ENCODE peak calls at places on chromosome 10, in six cellular contexts. O, J, M, W, B and E are unnamed samples.

GRCh38 chr10:31207636-31208035 is 111.4 kb upstream of the ZEB1 start:
- DNase-seq in J (no peak), B (no peak), O (no peak), M (no peak), W (no peak), E (peak)

GRCh38 chr10:44926771-44927751 is 15.9 kb downstream of the TMEM72 start:
- DNase-seq in B (peak), W (no peak), M (no peak), O (no peak), J (peak), E (peak)

GRCh38 chr10:104333037-104333727 is 5.1 kb downstream of the ITPRIP start:
- DNase-seq in W (peak), J (no peak), O (peak), M (no peak), B (peak), E (no peak)

GRCh38 chr10:1174022-1174421 is 117.8 kb downstream of the WDR37 start:
- DNase-seq in J (no peak), O (no peak), M (no peak), B (no peak), W (no peak), E (no peak)

GRCh38 chr10:84493951-84494848 is 165.8 kb downstream of the CCSER2 start:
- DNase-seq in O (peak), J (no peak), B (no peak), W (no peak), M (no peak), E (peak)

GRCh38 chr10:47047127-47047504 is 135.9 kb downstream of the PTPN20 start:
- DNase-seq in W (no peak), B (peak), J (no peak), M (no peak), O (no peak), E (no peak)

GRCh38 chr10:15373199-15373598 is 2.1 kb upstream of the FAM171A1 start:
- DNase-seq in O (no peak), B (no peak), M (no peak), W (no peak), J (no peak), E (no peak)

GRCh38 chr10:3526721-3527120 is 258.3 kb downstream of the KLF6 start:
- DNase-seq in W (no peak), B (no peak), O (peak), J (no peak), M (no peak), E (peak)

GRCh38 chr10:129285459-129285858 is 181.6 kb upstream of the MGMT start:
- DNase-seq in O (no peak), W (no peak), J (no peak), B (no peak), M (no peak), E (no peak)

GRCh38 chr10:79229081-79229541 is 118.2 kb upstream of the PPIF start:
- DNase-seq in O (no peak), B (no peak), W (peak), J (no peak), M (no peak), E (no peak)

GRCh38 chr10:110273474-110273873 is 31.2 kb downstream of the SMNDC1 start:
- DNase-seq in M (no peak), O (peak), B (peak), J (peak), W (no peak), E (peak)

GRCh38 chr10:2202401-2202800 is 465.1 kb upstream of the ADARB2 start:
- DNase-seq in W (peak), J (no peak), O (no peak), M (no peak), B (no peak), E (no peak)

GRCh38 chr10:59606551-59606961 is 103.1 kb downstream of the SLC16A9 start:
- DNase-seq in O (peak), J (no peak), B (no peak), W (no peak), M (no peak), E (peak)

GRCh38 chr10:63887600-63888396 is 366.6 kb downstream of the REEP3 start:
- DNase-seq in J (no peak), M (no peak), B (no peak), O (no peak), W (no peak), E (no peak)

GRCh38 chr10:63889756-63890155 is 368.6 kb downstream of the REEP3 start:
- DNase-seq in J (no peak), W (no peak), B (no peak), O (no peak), M (no peak), E (no peak)

GRCh38 chr10:63885159-63885558 is 364.0 kb downstream of the REEP3 start:
- DNase-seq in O (no peak), M (no peak), W (no peak), J (no peak), B (no peak), E (peak)

GRCh38 chr10:63886281-63887025 is 365.3 kb downstream of the REEP3 start:
- DNase-seq in J (no peak), O (no peak), W (no peak), M (no peak), B (no peak), E (no peak)

DNA sequence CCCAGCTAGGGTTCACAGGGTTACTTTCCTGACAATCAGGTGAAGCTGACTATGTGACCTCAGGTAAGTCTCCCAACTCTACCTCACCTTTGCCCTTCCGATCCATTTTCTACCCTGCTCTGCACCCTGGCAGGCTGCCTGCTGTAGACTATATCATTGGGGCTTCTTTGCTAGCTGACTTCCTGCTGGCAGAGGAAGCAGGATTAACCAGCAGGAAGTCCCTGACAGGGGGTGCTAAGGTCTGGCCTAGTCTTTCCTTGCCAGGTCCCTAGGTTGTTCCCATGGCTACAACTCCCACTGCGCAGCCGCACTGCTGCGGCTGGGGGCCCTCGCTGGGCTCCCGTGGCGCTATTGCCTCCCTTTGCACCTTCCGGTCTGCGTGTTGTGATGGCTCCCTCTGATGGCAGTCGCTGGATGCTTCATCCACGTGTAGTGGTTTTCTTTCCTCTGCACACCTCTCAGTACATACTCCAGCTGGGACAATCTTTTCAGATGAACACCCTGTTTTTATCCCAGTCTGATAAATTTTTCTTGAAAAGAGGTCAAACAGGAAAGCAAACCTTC is 365.9 kb downstream of the REEP3 start:
- DNase-seq in W (peak), B (no peak), O (no peak), J (no peak), M (peak), E (no peak)
- TF ChIP-seq CTCF in W (peak), B (no peak), O (no peak), J (no peak), M (no peak), E (peak)

GRCh38 chr10:93495654-93496321 is 624 bp upstream of the CEP55 start:
- DNase-seq in M (no peak), O (peak), W (peak), J (peak), B (no peak), E (peak)

GRCh38 chr10:93493162-93493561 is 3.2 kb upstream of the CEP55 start:
- DNase-seq in J (no peak), B (no peak), O (no peak), M (no peak), W (peak), E (no peak)

GRCh38 chr10:93494494-93494893 is 1.9 kb upstream of the CEP55 start:
- DNase-seq in O (no peak), M (no peak), J (no peak), B (no peak), W (no peak), E (no peak)

GRCh38 chr10:93488956-93489528 is 6.9 kb upstream of the MYOF start:
- DNase-seq in O (no peak), B (no peak), W (peak), J (no peak), M (no peak), E (no peak)

DNA sequence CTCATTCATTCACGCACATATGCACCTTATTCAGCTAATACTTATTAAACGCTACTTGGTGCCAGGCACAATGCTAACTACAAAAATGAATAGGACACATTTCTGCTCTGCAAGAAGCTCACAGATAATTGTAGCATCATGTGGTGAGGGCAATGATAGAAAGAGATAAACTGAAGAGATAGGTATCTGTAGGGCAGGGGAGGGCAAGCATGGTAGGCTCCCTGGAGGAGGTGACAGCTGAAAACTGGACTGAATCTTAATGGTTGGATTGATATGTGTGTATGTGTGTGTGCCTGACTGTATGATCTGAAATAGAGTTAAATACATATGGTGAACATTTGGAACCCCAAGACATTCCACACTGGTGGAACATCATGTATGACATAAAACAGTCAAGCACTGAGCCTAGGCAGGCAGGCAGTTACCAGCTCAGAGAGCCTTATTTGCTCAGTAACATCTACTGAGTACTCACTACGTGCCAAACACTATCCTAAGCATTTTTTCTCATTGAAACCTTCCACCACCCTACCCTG is 4.8 kb upstream of the CEP55 start:
- DNase-seq in J (no peak), W (no peak), M (no peak), B (no peak), O (no peak), E (no peak)
- H3K4me3 ChIP-seq in J (no peak), W (no peak), M (no peak), B (no peak), O (no peak), E (no peak)

GRCh38 chr10:50416181-50416824 is 165.0 kb upstream of the ASAH2 start:
- DNase-seq in J (no peak), W (no peak), O (no peak), M (no peak), B (no peak), E (peak)
- TF ChIP-seq CTCF in J (no peak), W (peak), O (no peak), M (no peak), B (no peak), E (peak)

GRCh38 chr10:96740579-96741281 is 20.4 kb upstream of the PIK3AP1 start:
- DNase-seq in W (no peak), B (peak), O (no peak), M (no peak), J (peak), E (no peak)

GRCh38 chr10:96747734-96748550 is 27.6 kb upstream of the PIK3AP1 start:
- DNase-seq in W (no peak), M (no peak), B (no peak), J (no peak), O (no peak), E (no peak)

GRCh38 chr10:96745950-96746349 is 25.6 kb upstream of the PIK3AP1 start:
- DNase-seq in M (no peak), J (no peak), W (no peak), B (no peak), O (no peak), E (no peak)

GRCh38 chr10:96746503-96746902 is 26.2 kb upstream of the PIK3AP1 start:
- DNase-seq in W (no peak), B (no peak), M (no peak), O (no peak), J (no peak), E (peak)

DNA sequence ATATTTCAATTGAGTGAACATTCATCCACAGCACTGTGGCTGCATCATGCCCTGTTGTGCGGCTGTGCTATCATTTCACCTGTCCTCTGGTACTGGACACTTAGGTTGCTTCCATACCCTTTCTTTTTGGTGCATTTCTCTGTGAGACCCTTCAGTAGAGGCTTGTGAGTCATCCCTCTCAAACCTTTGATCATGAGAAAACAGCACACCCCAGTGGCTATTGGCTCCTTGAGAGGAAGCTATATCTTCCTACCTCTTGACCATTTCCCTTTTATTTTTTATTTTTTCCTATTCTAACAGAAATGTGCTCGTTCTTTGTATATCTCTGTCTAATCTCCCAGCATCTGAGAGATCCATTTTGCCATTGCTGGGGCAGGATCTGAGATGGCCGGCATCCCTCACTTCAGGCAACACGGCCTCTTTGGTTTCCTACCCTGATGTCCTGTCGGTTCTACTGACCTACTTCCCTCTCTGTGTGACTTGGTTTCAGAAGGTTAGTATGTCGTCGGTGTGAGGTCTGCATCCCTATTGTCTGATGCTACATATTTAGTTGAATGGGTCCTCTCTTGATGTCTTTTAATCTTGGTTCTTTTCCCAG is 23.8 kb upstream of the PIK3AP1 start:
- DNase-seq in M (no peak), O (peak), J (no peak), B (no peak), W (peak), E (peak)
- H3K4me3 ChIP-seq in M (no peak), O (no peak), J (no peak), B (no peak), W (no peak), E (no peak)

GRCh38 chr10:121501796-121502195 is 96.4 kb downstream of the FGFR2 start:
- DNase-seq in W (no peak), M (no peak), O (no peak), B (no peak), J (no peak), E (no peak)
- TF ChIP-seq CTCF in W (no peak), M (no peak), O (no peak), B (no peak), J (no peak), E (no peak)

GRCh38 chr10:61944445-61945123 is 43.1 kb downstream of the ARID5B start:
- DNase-seq in O (no peak), B (no peak), M (no peak), J (no peak), W (no peak), E (no peak)
- H3K4me3 ChIP-seq in O (no peak), B (no peak), M (no peak), J (no peak), W (no peak), E (no peak)